ENCODE peak calls at places on chromosomes 12 and 14, in four cellular contexts. M is mesendoderm, Q is H9, K is neuronal stem cell. U is an unnamed sample.

GRCh38 chr12:42023733-42024494 is 120.8 kb downstream of the GXYLT1 start:
- DNase-seq in Q (peak; percentile 86), M (peak; percentile 81), K (peak; percentile 74), U (peak; percentile 65)

GRCh38 chr12:56718167-56718566 is 6.9 kb downstream of the NACA start:
- DNase-seq in Q (no peak), K (no peak), M (no peak), U (no peak)

GRCh38 chr12:106115450-106115849 is 23.3 kb downstream of the NUAK1 start:
- DNase-seq in M (no peak), K (no peak), Q (no peak), U (peak; percentile 60)

GRCh38 chr14:74566174-74567125 is 45.6 kb downstream of the LTBP2 start:
- DNase-seq in M (no peak), Q (no peak), K (no peak), U (no peak)

GRCh38 chr14:29800961-29801360 is 126.7 kb downstream of the PRKD1 start:
- DNase-seq in Q (no peak), K (no peak), M (peak; percentile 41), U (no peak)

GRCh38 chr12:96195845-96196451 is 1.8 kb downstream of the ELK3 start:
- DNase-seq in M (peak; percentile 89), Q (peak; percentile 39), K (no peak), U (peak; percentile 87)

GRCh38 chr14:72845675-72846074 is 48.2 kb downstream of the DPF3 start:
- DNase-seq in Q (no peak), K (no peak), M (no peak), U (no peak)

GRCh38 chr14:71449316-71450055 is 482.7 kb upstream of the RGS6 start:
- DNase-seq in K (no peak), M (no peak), Q (no peak), U (no peak)

GRCh38 chr12:122985590-122986257 is 5.2 kb downstream of the ARL6IP4 start:
- DNase-seq in K (no peak), M (no peak), Q (no peak), U (no peak)

GRCh38 chr14:60815371-60815770 is 80.8 kb downstream of the MNAT1 start:
- DNase-seq in M (no peak), K (no peak), Q (no peak), U (no peak)

GRCh38 chr14:96149131-96149530 is 55.5 kb upstream of the BDKRB2 start:
- DNase-seq in K (no peak), Q (no peak), M (no peak), U (no peak)

GRCh38 chr12:71589478-71589881 is 74.2 kb downstream of the ZFC3H1 start:
- DNase-seq in K (no peak), M (no peak), Q (no peak), U (no peak)

GRCh38 chr14:30077946-30078345 is 150.3 kb upstream of the PRKD1 start:
- DNase-seq in M (no peak), Q (no peak), K (no peak), U (no peak)

GRCh38 chr14:63770187-63770807 is 42.4 kb upstream of the SGPP1 start:
- DNase-seq in Q (no peak), K (no peak), M (peak; percentile 52), U (peak; percentile 61)

GRCh38 chr12:97109441-97109840 is 202.4 kb downstream of the NEDD1 start:
- DNase-seq in M (no peak), Q (no peak), K (no peak), U (no peak)

GRCh38 chr12:25052191-25053020 is 103.5 kb upstream of the BCAT1 start:
- DNase-seq in Q (no peak), M (peak; percentile 23), K (no peak), U (no peak)

GRCh38 chr14:63224196-63224595 is 20.0 kb downstream of the RHOJ start:
- DNase-seq in Q (no peak), M (no peak), K (peak; percentile 2), U (no peak)

GRCh38 chr12:130709151-130710000 is 6.7 kb downstream of the RIMBP2 start:
- DNase-seq in M (no peak), Q (peak; percentile 26), K (no peak), U (no peak)

GRCh38 chr14:102158797-102159196 is 19.1 kb downstream of the WDR20 start:
- DNase-seq in M (no peak), Q (no peak), K (no peak), U (no peak)

GRCh38 chr12:9725471-9725870 is 7.4 kb downstream of the CLECL1 start:
- DNase-seq in Q (no peak), M (no peak), K (no peak), U (no peak)

GRCh38 chr12:110597885-110598284 is 14.8 kb upstream of the PPTC7 start:
- DNase-seq in K (no peak), Q (no peak), M (no peak), U (no peak)

GRCh38 chr14:39364509-39364908 is 67.7 kb downstream of the FBXO33 start:
- DNase-seq in Q (no peak), K (no peak), M (no peak), U (no peak)

GRCh38 chr12:18323159-18323558 is 61.8 kb downstream of the PIK3C2G start:
- DNase-seq in M (no peak), Q (no peak), K (no peak), U (peak; percentile 10)

GRCh38 chr14:95524706-95525512 is 8.5 kb upstream of the SYNE3 start:
- DNase-seq in Q (no peak), K (no peak), M (peak; percentile 64), U (peak; percentile 50)

GRCh38 chr14:96741151-96741977 is 55.8 kb upstream of the VRK1 start:
- DNase-seq in Q (peak; percentile 73), M (peak; percentile 46), K (peak; percentile 66), U (peak; percentile 46)

GRCh38 chr14:87497301-87497700 is 495.7 kb downstream of the GALC start:
- DNase-seq in K (no peak), M (no peak), Q (no peak), U (no peak)

GRCh38 chr12:105352940-105353635 is 22.6 kb downstream of the C12orf75 start:
- DNase-seq in K (no peak), Q (no peak), M (peak; percentile 64), U (no peak)

GRCh38 chr12:31234955-31235867 is 90.7 kb downstream of the SINHCAF start:
- DNase-seq in M (peak; percentile 74), K (peak; percentile 44), Q (peak; percentile 80), U (peak; percentile 64)

GRCh38 chr12:95282266-95282665 is 64.7 kb downstream of the VEZT start:
- DNase-seq in M (no peak), K (no peak), Q (no peak), U (peak; percentile 79)

GRCh38 chr12:48071808-48072207 is 34.1 kb downstream of the SENP1 start:
- DNase-seq in K (no peak), M (no peak), Q (no peak), U (no peak)

GRCh38 chr14:68651652-68652432 is 141.0 kb downstream of the ZFP36L1 start:
- DNase-seq in M (no peak), K (no peak), Q (peak; percentile 22), U (peak; percentile 85)

GRCh38 chr12:33628087-33628486 is 188.5 kb upstream of the SYT10 start:
- DNase-seq in Q (no peak), K (no peak), M (peak; percentile 8), U (no peak)

GRCh38 chr12:43638786-43639185 is 86.8 kb upstream of the ADAMTS20 start:
- DNase-seq in Q (no peak), K (no peak), M (no peak), U (no peak)

DNA sequence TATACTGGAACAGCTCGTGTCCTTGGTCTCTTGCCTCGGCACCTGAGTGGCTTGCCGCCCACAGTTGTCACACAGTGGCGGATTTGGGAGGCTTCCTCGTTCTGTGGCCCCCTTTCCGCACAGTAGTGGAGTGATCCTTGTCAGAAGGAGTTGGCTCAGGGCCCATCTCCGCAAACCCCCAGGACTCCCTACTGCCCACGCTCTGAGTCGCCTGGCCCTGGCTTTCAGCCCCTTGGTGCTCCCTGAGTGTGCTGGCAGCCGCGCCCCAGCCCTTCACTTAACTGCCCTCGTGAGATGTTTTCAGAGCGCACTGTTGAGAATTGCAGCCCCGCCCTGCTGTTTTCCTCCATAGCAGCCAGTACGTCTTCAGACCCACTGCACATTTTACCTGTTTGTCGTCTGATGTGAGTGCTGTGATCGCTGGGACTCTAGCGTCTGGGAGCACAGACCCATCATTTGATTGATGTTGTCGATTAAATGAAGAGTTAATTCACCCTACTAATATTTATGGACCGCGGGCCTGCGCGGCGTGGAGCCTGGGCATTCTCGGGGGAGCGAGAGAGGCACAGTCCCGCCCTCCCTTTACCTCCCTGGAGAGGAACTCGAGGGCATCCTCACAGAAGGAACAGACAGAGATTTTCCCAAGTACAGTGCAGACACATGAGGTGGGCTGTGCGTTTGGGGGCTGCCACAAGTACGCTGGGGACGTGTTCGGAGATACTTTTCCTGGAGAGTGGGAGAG is 91.8 kb downstream of the DDX51 start:
- DNase-seq in M (no peak), K (no peak), Q (no peak), U (no peak)
- H3K18ac ChIP-seq in M (no peak overlapping the region), K (no peak overlapping the region), Q (no peak overlapping the region), U (no peak overlapping the region)

GRCh38 chr12:88896958-88897357 is 316.7 kb upstream of the KITLG start:
- DNase-seq in M (peak; percentile 34), K (no peak), Q (no peak), U (peak; percentile 45)

GRCh38 chr12:88897723-88898122 is 317.5 kb upstream of the KITLG start:
- DNase-seq in M (peak; percentile 18), K (no peak), Q (no peak), U (peak; percentile 72)

GRCh38 chr12:88893801-88894200 is 313.5 kb upstream of the KITLG start:
- DNase-seq in Q (no peak), K (no peak), M (no peak), U (no peak)

DNA sequence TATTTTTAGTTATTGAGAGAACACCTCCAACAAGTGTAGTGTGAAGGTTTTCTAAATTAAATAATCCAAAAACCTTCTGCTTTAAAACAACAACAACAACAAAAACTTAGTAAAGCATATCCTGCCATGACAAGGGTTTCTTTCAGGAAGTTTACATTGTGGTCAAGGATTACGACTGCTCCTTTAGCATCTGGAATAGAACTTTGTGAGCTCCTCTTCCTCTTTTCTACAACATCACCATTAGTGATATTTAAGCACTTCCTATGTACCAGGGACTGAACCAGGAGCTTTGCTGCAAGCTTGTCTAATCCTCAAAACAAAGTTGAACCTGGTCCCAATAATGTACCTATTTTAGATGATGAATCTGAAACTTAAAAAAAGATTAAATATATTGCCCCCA is 315.4 kb upstream of the KITLG start:
- DNase-seq in Q (no peak), M (no peak), K (no peak), U (peak; percentile 59)
- H3K18ac ChIP-seq in Q (no peak overlapping the region), M (no peak overlapping the region), K (no peak overlapping the region), U (no peak overlapping the region)

DNA sequence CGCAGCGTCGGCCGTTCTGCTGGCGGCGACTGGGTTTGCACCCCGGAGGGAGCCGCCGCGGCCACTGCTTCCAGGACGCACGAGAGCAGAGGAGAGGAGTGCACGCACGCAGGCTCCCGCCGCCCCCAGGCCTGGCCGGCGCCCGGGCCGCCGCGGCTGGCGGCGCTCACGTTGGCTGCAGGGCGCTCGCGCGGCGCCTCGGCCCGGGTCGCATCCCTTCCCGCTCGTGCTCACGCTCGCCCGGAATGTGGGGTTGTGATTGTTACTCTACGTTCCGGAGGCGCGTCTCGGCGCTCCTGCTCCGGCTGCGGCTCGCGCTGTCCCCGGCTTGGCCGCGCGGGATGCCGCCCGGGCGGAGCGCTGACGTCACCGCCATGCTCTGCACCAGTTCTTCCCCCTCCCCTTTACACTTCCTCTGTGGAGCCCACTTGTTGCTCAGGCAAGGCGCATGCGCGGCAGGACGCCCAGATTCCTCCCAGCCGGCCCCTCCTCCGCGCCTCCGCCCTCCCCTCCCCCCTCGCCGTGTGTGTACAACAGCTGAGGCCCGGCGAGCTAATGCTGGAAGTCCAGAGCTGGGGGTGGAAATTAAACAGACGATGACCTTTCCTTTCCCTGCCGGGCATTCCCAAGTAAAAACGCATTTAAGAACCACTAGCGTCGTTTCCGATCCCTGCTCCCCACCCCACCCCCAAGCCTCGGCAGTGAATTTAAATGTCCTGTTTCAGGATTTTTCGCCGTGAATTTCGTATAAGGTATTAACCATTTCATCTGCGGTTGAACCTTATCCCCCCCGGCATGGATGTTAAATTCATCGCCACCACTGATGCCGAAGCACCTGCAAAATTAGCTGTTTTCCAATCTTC is at the start of gene IRF2BPL:
- DNase-seq in Q (peak; percentile 97), K (peak; percentile 94), M (peak; percentile 98), U (peak; percentile 99)
- H3K18ac ChIP-seq in Q (peak within 1 kb of the TSS; percentile 83), K (peak within 1 kb of the TSS; percentile 98), M (peak within 1 kb of the TSS; percentile 92), U (peak within 1 kb of the TSS; percentile 99)

GRCh38 chr14:69712217-69712565 is 54.8 kb upstream of the SRSF5 start:
- DNase-seq in K (no peak), M (no peak), Q (no peak), U (no peak)
- H3K18ac ChIP-seq in K (peak overlapping the region; percentile 87), M (peak overlapping the region; percentile 20), Q (peak overlapping the region; percentile 0), U (peak overlapping the region; percentile 16)

U was measured in mesenchymal stem cell.